ENCODE peak calls at places on chromosomes 2 and 18, in nine cellular contexts. J is EL; F is CD14-positive monocyte; D is stimulated activated CD4-positive, alpha-beta T cell treated with anti-CD3 and anti-CD28 coated beads, TNF-alpha, amount 100 ng/mL, for 48 hours; S is foreskin fibroblast; U is HTR-8/SVneo; H is CD4-positive, CD25-positive, alpha-beta regulatory T cell; K is uterus; W is HFFc6. G is an unnamed sample.

GRCh38 chr2:97348265-97348664 is 235.3 kb downstream of the ANKRD36 start:
- DNase-seq in J (no peak), F (no peak), D (no peak), K (no peak), W (no peak), H (no peak), S (no peak), U (no peak), G (no peak)

GRCh38 chr18:37502036-37502435 is 63.6 kb downstream of the CELF4 start:
- DNase-seq in K (no peak), F (no peak), H (no peak), J (no peak), D (no peak), W (no peak), S (no peak), U (no peak), G (no peak)

GRCh38 chr2:26429779-26430654 is 28.3 kb downstream of the DRC1 start:
- DNase-seq in D (no peak), S (no peak), K (no peak), H (no peak), W (no peak), F (no peak), J (no peak), U (no peak), G (no peak)

GRCh38 chr18:35326695-35327387 is 17.4 kb downstream of the ZNF24 start:
- DNase-seq in W (no peak), J (no peak), D (no peak), F (no peak), H (no peak), S (no peak), U (no peak), K (no peak), G (no peak)

GRCh38 chr2:215635788-215636139 is 199.9 kb upstream of the FN1 start:
- DNase-seq in K (no peak), H (no peak), F (no peak), W (peak), S (peak), J (peak), D (no peak), U (no peak), G (no peak)

GRCh38 chr18:23626451-23627279 is 36.0 kb downstream of the ANKRD29 start:
- DNase-seq in J (peak), W (no peak), S (peak), D (no peak), F (no peak), U (peak), H (no peak), K (no peak), G (no peak)

GRCh38 chr2:146615778-146616177 is 1229.1 kb upstream of the ACVR2A start:
- DNase-seq in D (no peak), K (no peak), U (no peak), F (no peak), S (no peak), J (no peak), H (no peak), W (no peak), G (no peak)

GRCh38 chr18:21257383-21257782 is 15.4 kb downstream of the GREB1L start:
- DNase-seq in U (peak), H (no peak), D (no peak), S (no peak), W (peak), F (no peak), J (peak), K (no peak), G (no peak)

GRCh38 chr2:82837588-82838304 is 1621.3 kb downstream of the SUCLG1 start:
- DNase-seq in W (peak), F (no peak), J (peak), U (peak), D (no peak), H (no peak), K (no peak), S (peak), G (no peak)

GRCh38 chr2:20490300-20491181 is 43.7 kb downstream of the RHOB start:
- DNase-seq in S (no peak), D (no peak), F (no peak), U (no peak), J (no peak), K (peak), W (no peak), H (no peak), G (no peak)

GRCh38 chr2:238061310-238062202 is 755 bp downstream of the SCLY start:
- DNase-seq in D (peak), F (no peak), S (peak), W (peak), J (peak), H (peak), K (peak), U (peak), G (peak)

GRCh38 chr2:216289470-216289869 is 82.8 kb downstream of the MARCHF4 start:
- DNase-seq in S (no peak), J (no peak), U (no peak), D (no peak), F (no peak), K (no peak), H (no peak), W (no peak), G (no peak)

GRCh38 chr2:101759162-101759561 is 61.7 kb downstream of the MAP4K4 start:
- DNase-seq in F (no peak), K (peak), S (peak), J (peak), W (peak), D (no peak), U (peak), H (no peak), G (no peak)

GRCh38 chr2:59885536-59885935 is 667.9 kb downstream of the BCL11A start:
- DNase-seq in F (no peak), D (no peak), J (no peak), W (no peak), H (no peak), K (no peak), S (no peak), U (no peak), G (no peak)

GRCh38 chr2:9970386-9971044 is 19.0 kb downstream of the GRHL1 start:
- DNase-seq in D (no peak), W (no peak), K (no peak), H (no peak), F (no peak), U (no peak), S (no peak), J (no peak), G (no peak)

GRCh38 chr2:128591022-128591840 is 272.6 kb upstream of the HS6ST1 start:
- DNase-seq in H (no peak), S (no peak), U (no peak), D (no peak), J (no peak), F (no peak), K (no peak), W (no peak), G (no peak)

GRCh38 chr2:37060446-37060845 is 23.7 kb downstream of the HEATR5B start:
- DNase-seq in U (no peak), F (no peak), J (no peak), H (no peak), W (no peak), S (no peak), D (no peak), K (no peak), G (no peak)

GRCh38 chr2:222298311-222299150 is at the start of gene PAX3:
- DNase-seq in J (peak), S (peak), H (no peak), D (no peak), U (no peak), F (no peak), W (peak), K (no peak), G (no peak)

GRCh38 chr2:121635371-121635770 is 13.9 kb downstream of the CLASP1 start:
- DNase-seq in J (no peak), U (no peak), W (no peak), S (no peak), D (no peak), F (no peak), K (no peak), H (no peak), G (no peak)